ENCODE peak calls at places on chromosomes 11 and 22, in eight cellular contexts. M, U, R, O, X, T, Y and V are unnamed samples.

GRCh38 chr22:30234786-30235470 is 11.6 kb downstream of the LIF start:
- DNase-seq in R (no peak), Y (no peak), O (no peak), X (no peak), T (no peak), U (peak), M (peak), V (no peak)

GRCh38 chr11:28900427-28900826 is 792.2 kb downstream of the METTL15 start:
- DNase-seq in U (no peak), T (no peak), Y (no peak), R (no peak), M (no peak), O (no peak), X (peak), V (no peak)

GRCh38 chr22:26922804-26923203 is 265.4 kb downstream of the MIAT start:
- DNase-seq in Y (no peak), O (no peak), U (no peak), R (no peak), X (no peak), M (no peak), T (no peak), V (no peak)

GRCh38 chr22:45987462-45987861 is 10.5 kb upstream of the WNT7B start:
- DNase-seq in R (no peak), X (no peak), T (no peak), U (no peak), Y (no peak), M (no peak), O (no peak), V (no peak)

GRCh38 chr11:104997288-104997687 is 25.7 kb downstream of the CASP5 start:
- DNase-seq in T (no peak), Y (no peak), R (no peak), M (peak), U (no peak), X (peak), O (no peak), V (no peak)

GRCh38 chr11:9158898-9159391 is 67.5 kb upstream of the SCUBE2 start:
- DNase-seq in T (no peak), O (peak), X (peak), Y (no peak), M (peak), R (no peak), U (no peak), V (no peak)

GRCh38 chr11:1257916-1258315 is 35.0 kb downstream of the MUC5B start:
- DNase-seq in T (no peak), X (no peak), O (no peak), U (no peak), R (no peak), Y (no peak), M (no peak), V (no peak)

GRCh38 chr22:45246060-45246985 is 5.6 kb upstream of the KIAA0930 start:
- DNase-seq in M (peak), R (no peak), T (no peak), Y (no peak), U (no peak), X (peak), O (peak), V (peak)

GRCh38 chr11:114078423-114078822 is 18.9 kb downstream of the ZBTB16 start:
- DNase-seq in T (no peak), R (no peak), M (no peak), Y (peak), X (no peak), O (no peak), U (no peak), V (no peak)

GRCh38 chr22:35314161-35314942 is 14.7 kb downstream of the TOM1 start:
- DNase-seq in M (no peak), Y (no peak), T (no peak), U (no peak), X (no peak), O (no peak), R (no peak), V (peak)

GRCh38 chr11:86671386-86672006 is 920 bp downstream of the ME3 start:
- DNase-seq in R (no peak), O (no peak), U (no peak), T (no peak), M (peak), X (no peak), Y (peak), V (peak)

GRCh38 chr22:22810018-22810427 is 77.6 kb upstream of the IGLL5 start:
- DNase-seq in X (no peak), O (no peak), U (no peak), M (no peak), Y (peak), T (peak), R (peak), V (peak)

GRCh38 chr22:48950151-48950915 is 877.3 kb downstream of the BRD1 start:
- DNase-seq in Y (no peak), M (no peak), O (no peak), T (no peak), R (no peak), U (no peak), X (no peak), V (no peak)

GRCh38 chr22:32754413-32755041 is 47.0 kb upstream of the TIMP3 start:
- DNase-seq in U (no peak), M (peak), X (peak), O (no peak), T (no peak), R (no peak), Y (no peak), V (peak)

GRCh38 chr11:118168316-118168715 is 8.1 kb downstream of the SCN2B start:
- DNase-seq in U (no peak), M (no peak), R (no peak), T (no peak), O (no peak), X (no peak), Y (no peak), V (no peak)

GRCh38 chr11:121932646-121933185 is 183.3 kb downstream of the BLID start:
- DNase-seq in M (no peak), U (no peak), R (no peak), T (no peak), Y (no peak), O (no peak), X (no peak), V (no peak)

GRCh38 chr11:60915250-60915914 is 1.4 kb downstream of the TMEM109 start:
- DNase-seq in X (peak), M (peak), R (peak), Y (no peak), U (no peak), T (peak), O (no peak), V (peak)

GRCh38 chr22:24592846-24593809 is at the start of gene LRRC75B:
- DNase-seq in X (peak), M (peak), U (peak), R (no peak), T (peak), O (peak), Y (peak), V (peak)

GRCh38 chr22:41876275-41876674 is 38.6 kb downstream of the SHISA8 start:
- DNase-seq in T (no peak), X (no peak), O (no peak), U (no peak), R (no peak), M (no peak), Y (no peak), V (no peak)